ENCODE peak calls at places on chromosomes 6 and 20, in eight cellular contexts. B is amygdala, A is heart left ventricle, F is Ammon's horn, O is cerebellar nuclear complex, C is RPMI7951, L is RPMI8226, X is H7. J is an unnamed sample.

GRCh38 chr20:32192698-32193097 is 14.8 kb downstream of the PLAGL2 start:
- DNase-seq in B (no peak), L (no peak), A (no peak), X (no peak), O (no peak), F (no peak), C (no peak), J (no peak)

GRCh38 chr6:134161036-134161435 is 108.6 kb upstream of the SLC2A12 start:
- DNase-seq in L (no peak), X (no peak), B (no peak), A (no peak), C (peak), O (no peak), F (no peak), J (peak)

GRCh38 chr6:147999001-147999540 is 343.6 kb upstream of the SASH1 start:
- DNase-seq in X (no peak), O (no peak), A (no peak), F (no peak), L (no peak), B (no peak), C (no peak), J (no peak)

GRCh38 chr20:41182296-41183212 is 45.2 kb downstream of the PLCG1 start:
- DNase-seq in F (peak), X (no peak), B (no peak), C (peak), L (no peak), A (no peak), O (no peak), J (no peak)

GRCh38 chr6:38212579-38212978 is 393.1 kb downstream of the ZFAND3 start:
- DNase-seq in C (no peak), F (peak), L (no peak), A (no peak), B (peak), X (no peak), O (no peak), J (peak)

GRCh38 chr6:74638467-74638866 is 567.4 kb downstream of the COL12A1 start:
- DNase-seq in C (peak), F (no peak), A (no peak), L (no peak), O (no peak), B (no peak), X (no peak), J (no peak)

GRCh38 chr20:45341939-45342862 is 6.0 kb downstream of the SDC4 start:
- DNase-seq in C (peak), F (peak), L (no peak), X (peak), A (peak), O (no peak), B (peak), J (peak)

GRCh38 chr6:89564752-89565427 is 73.7 kb downstream of the LYRM2 start:
- DNase-seq in C (no peak), O (peak), B (no peak), F (no peak), A (no peak), L (no peak), X (no peak), J (no peak)

GRCh38 chr6:111642463-111643158 is 36.9 kb upstream of the TRAF3IP2 start:
- DNase-seq in A (no peak), C (peak), L (peak), F (peak), O (no peak), B (peak), X (peak), J (peak)

GRCh38 chr6:44974511-44974910 is 353.6 kb upstream of the RUNX2 start:
- DNase-seq in F (no peak), O (no peak), C (no peak), A (no peak), L (no peak), B (no peak), X (no peak), J (no peak)

GRCh38 chr20:59402697-59403096 is 102.3 kb downstream of the EDN3 start:
- DNase-seq in X (no peak), L (peak), B (no peak), C (no peak), A (no peak), O (peak), F (peak), J (peak)

GRCh38 chr20:64090165-64090564 is 6.0 kb upstream of the LKAAEAR1 start:
- DNase-seq in C (peak), X (no peak), F (no peak), L (no peak), O (peak), B (no peak), A (no peak), J (peak)

GRCh38 chr20:48120120-48120519 is 334.8 kb upstream of the SULF2 start:
- DNase-seq in L (no peak), F (no peak), X (no peak), A (no peak), O (no peak), C (no peak), B (no peak), J (no peak)

GRCh38 chr6:7051780-7052440 is 55.9 kb upstream of the RREB1 start:
- DNase-seq in L (peak), X (peak), O (no peak), A (peak), B (peak), C (no peak), F (peak), J (peak)

GRCh38 chr20:8398289-8399051 is 266.4 kb downstream of the PLCB1 start:
- DNase-seq in O (no peak), B (no peak), C (no peak), L (peak), F (no peak), X (peak), A (no peak), J (peak)

GRCh38 chr6:3438190-3439167 is 18.4 kb downstream of the SLC22A23 start:
- DNase-seq in O (no peak), X (no peak), B (no peak), L (no peak), F (no peak), A (no peak), C (peak), J (no peak)

GRCh38 chr20:61371501-61372150 is 119.6 kb downstream of the CDH4 start:
- DNase-seq in O (no peak), F (no peak), X (no peak), L (no peak), A (no peak), B (no peak), C (no peak), J (no peak)

GRCh38 chr20:5844063-5844681 is 94.0 kb downstream of the SHLD1 start:
- DNase-seq in F (peak), B (no peak), A (no peak), X (no peak), O (no peak), C (peak), L (no peak), J (no peak)

GRCh38 chr6:143941852-143942627 is 66.0 kb downstream of the PLAGL1 start:
- DNase-seq in B (no peak), C (peak), F (peak), X (peak), A (no peak), O (no peak), L (peak), J (peak)

GRCh38 chr6:165480916-165481315 is 171.5 kb upstream of the C6orf118 start:
- DNase-seq in C (no peak), A (no peak), X (no peak), L (no peak), F (no peak), O (no peak), B (no peak), J (no peak)

GRCh38 chr6:134060491-134061106 is 8.2 kb upstream of the SLC2A12 start:
- DNase-seq in C (peak), L (no peak), X (no peak), F (no peak), B (no peak), O (no peak), A (no peak), J (peak)

GRCh38 chr6:69089539-69089938 is 454.5 kb downstream of the ADGRB3 start:
- DNase-seq in A (no peak), C (no peak), B (no peak), O (no peak), F (no peak), X (no peak), L (no peak), J (no peak)

GRCh38 chr20:49786226-49786625 is 26.4 kb upstream of the SLC9A8 start:
- DNase-seq in A (no peak), F (no peak), O (no peak), X (no peak), C (no peak), B (no peak), L (peak), J (no peak)

GRCh38 chr6:170097505-170098427 is 193.1 kb downstream of the DLL1 start:
- DNase-seq in F (no peak), C (no peak), B (no peak), A (peak), X (no peak), O (no peak), L (no peak), J (no peak)

GRCh38 chr6:149079911-149080501 is 237.5 kb upstream of the TAB2 start:
- DNase-seq in O (no peak), B (no peak), C (peak), L (no peak), X (no peak), A (peak), F (peak), J (no peak)

GRCh38 chr6:112018619-112019416 is 35.1 kb upstream of the CCN6 start:
- DNase-seq in F (no peak), C (peak), O (no peak), L (no peak), B (no peak), X (no peak), A (no peak), J (no peak)

GRCh38 chr6:68756454-68757375 is 121.6 kb downstream of the ADGRB3 start:
- DNase-seq in L (peak), O (peak), X (no peak), F (peak), B (no peak), C (no peak), A (no peak), J (no peak)

GRCh38 chr20:46113071-46113470 is 5.0 kb upstream of the CD40 start:
- DNase-seq in L (no peak), A (no peak), O (no peak), X (no peak), F (no peak), B (no peak), C (no peak), J (no peak)

GRCh38 chr6:108556864-108557493 is 3.7 kb upstream of the FOXO3 start:
- DNase-seq in X (peak), F (no peak), L (no peak), C (no peak), B (no peak), O (no peak), A (no peak), J (peak)

GRCh38 chr6:57313711-57314471 is 3.5 kb upstream of the PRIM2 start:
- DNase-seq in C (peak), O (no peak), B (no peak), L (peak), X (no peak), A (no peak), F (peak), J (no peak)